ENCODE peak calls at places on chromosomes 13 and 19, in five cellular contexts. B is activated CD8-positive, alpha-beta T cell treated with anti-CD3 and anti-CD28 coated beads, Interleukin-2, amount 10 ng/mL, durations not matched to agents 7 days and 5 days; H is ELR; T is thoracic aorta; E is stimulated activated CD4-positive, alpha-beta T cell treated with anti-CD3 and anti-CD28 coated beads, Interleukin-4, amount 100 ng/mL, for 24 hours. D is an unnamed sample.

GRCh38 chr19:33192010-33192409 is 2.1 kb upstream of the LRP3 start:
- DNase-seq in B (no peak), H (no peak), T (no peak), E (no peak), D (no peak)

GRCh38 chr19:38893341-38893771 is 6.1 kb downstream of the SIRT2 start:
- DNase-seq in B (no peak), H (no peak), T (no peak), E (no peak), D (no peak)

GRCh38 chr13:19860884-19861655 is 2.4 kb downstream of the ZMYM5 start:
- DNase-seq in B (peak), H (peak), T (no peak), E (peak), D (no peak)

GRCh38 chr13:49669735-49670309 is 21.5 kb downstream of the EBPL start:
- DNase-seq in B (peak), H (peak), T (no peak), E (peak), D (no peak)

GRCh38 chr19:1864480-1865171 is 1.2 kb upstream of the KLF16 start:
- DNase-seq in B (peak), H (peak), T (no peak), E (peak), D (no peak)

GRCh38 chr13:81184556-81185265 is 843.8 kb upstream of the SPRY2 start:
- DNase-seq in B (no peak), H (peak), T (no peak), E (no peak), D (no peak)

GRCh38 chr13:67076378-67076777 is 153.8 kb downstream of the PCDH9 start:
- DNase-seq in B (no peak), H (no peak), T (no peak), E (no peak), D (no peak)

GRCh38 chr13:66558511-66558910 is 671.6 kb downstream of the PCDH9 start:
- DNase-seq in B (no peak), H (no peak), T (no peak), E (no peak), D (no peak)

GRCh38 chr19:55383279-55383788 is 758 bp downstream of the TMEM238 start:
- DNase-seq in B (peak), H (no peak), T (no peak), E (peak), D (no peak)

GRCh38 chr19:11963566-11964355 is 1.1 kb upstream of the ZNF763 start:
- DNase-seq in B (peak), H (peak), T (peak), E (peak), D (peak)

GRCh38 chr13:113548778-113549621 is 35.6 kb upstream of the TFDP1 start:
- DNase-seq in B (no peak), H (no peak), T (no peak), E (no peak), D (no peak)

GRCh38 chr19:1608414-1609391 is 3.4 kb upstream of the UQCR11 start:
- DNase-seq in B (peak), H (peak), T (no peak), E (peak), D (no peak)

GRCh38 chr13:82829040-82829439 is 1053.2 kb downstream of the SLITRK1 start:
- DNase-seq in B (no peak), H (no peak), T (no peak), E (no peak), D (no peak)

GRCh38 chr19:12789098-12789903 is 2.0 kb upstream of the JUNB start:
- DNase-seq in B (no peak), H (peak), T (no peak), E (peak), D (no peak)

GRCh38 chr13:85243831-85244230 is 555.4 kb downstream of the SLITRK6 start:
- DNase-seq in B (no peak), H (no peak), T (no peak), E (no peak), D (no peak)

GRCh38 chr19:13097331-13098258 is 5.1 kb downstream of the LYL1 start:
- DNase-seq in B (no peak), H (no peak), T (no peak), E (no peak), D (no peak)

GRCh38 chr19:2613507-2614295 is 88.8 kb downstream of the GNG7 start:
- DNase-seq in B (peak), H (peak), T (no peak), E (peak), D (no peak)

GRCh38 chr19:58305932-58306323 is 751 bp downstream of the ERVK3-1 start:
- DNase-seq in B (peak), H (no peak), T (no peak), E (no peak), D (no peak)

GRCh38 chr13:61078976-61079770 is 336.5 kb downstream of the PCDH20 start:
- DNase-seq in B (no peak), H (no peak), T (no peak), E (no peak), D (no peak)

GRCh38 chr13:96294930-96295657 is 205.2 kb downstream of the HS6ST3 start:
- DNase-seq in B (no peak), H (no peak), T (no peak), E (no peak), D (no peak)

GRCh38 chr13:91544723-91545122 is 146.3 kb downstream of the GPC5 start:
- DNase-seq in B (no peak), H (no peak), T (no peak), E (no peak), D (no peak)

GRCh38 chr13:51759240-51759639 is 44.7 kb downstream of the DHRS12 start:
- DNase-seq in B (no peak), H (peak), T (no peak), E (no peak), D (no peak)

D was measured in GOT3.